ENCODE peak calls at places on chromosome 19, in seven cellular contexts. P is IMR-90, G is mesendoderm, K is H9, D is mesenchymal stem cell, U is H1, R is trophoblast cell. E is an unnamed sample.

GRCh38 chr19:7550987-7551761 is 15.7 kb downstream of the PNPLA6 start:
- DNase-seq in U (peak), K (peak), D (peak), P (peak), R (peak), G (peak), E (peak)

GRCh38 chr19:17376935-17377600 is at the start of gene PLVAP:
- DNase-seq in P (no peak), U (no peak), K (no peak), R (no peak), G (no peak), D (no peak), E (no peak)

GRCh38 chr19:31258211-31259052 is 90.8 kb downstream of the TSHZ3 start:
- DNase-seq in K (no peak), R (no peak), G (peak), D (no peak), U (peak), P (no peak), E (no peak)

GRCh38 chr19:17553256-17553655 is 2.2 kb upstream of the COLGALT1 start:
- DNase-seq in U (no peak), G (no peak), D (peak), R (peak), P (peak), K (peak), E (no peak)

GRCh38 chr19:43901395-43902390 is 33.4 kb downstream of the ZNF45 start:
- DNase-seq in U (peak), G (peak), R (peak), D (peak), P (peak), K (peak), E (peak)

GRCh38 chr19:44306283-44306682 is 1.5 kb upstream of the ZNF235 start:
- DNase-seq in R (no peak), D (no peak), U (no peak), K (no peak), P (no peak), G (no peak), E (no peak)

GRCh38 chr19:30376272-30376671 is 4.1 kb downstream of the ZNF536 start:
- DNase-seq in P (no peak), R (no peak), K (peak), U (peak), G (peak), D (no peak), E (no peak)

GRCh38 chr19:36121486-36122124 is 6.3 kb downstream of the TBCB start:
- DNase-seq in D (no peak), G (no peak), P (no peak), R (no peak), U (no peak), K (no peak), E (no peak)

GRCh38 chr19:28964500-28964899 is 248.5 kb downstream of the UQCRFS1 start:
- DNase-seq in G (no peak), K (no peak), U (no peak), D (no peak), R (no peak), P (no peak), E (no peak)

GRCh38 chr19:18101268-18101667 is 3.7 kb downstream of the MAST3 start:
- DNase-seq in P (no peak), G (no peak), U (no peak), K (no peak), R (no peak), D (no peak), E (no peak)

GRCh38 chr19:11448923-11449554 is 13.6 kb downstream of the PRKCSH start:
- DNase-seq in R (no peak), U (no peak), K (no peak), P (no peak), D (no peak), G (no peak), E (no peak)

GRCh38 chr19:6501740-6502648 is at the start of gene TUBB4A:
- DNase-seq in U (peak), K (peak), D (no peak), R (no peak), P (no peak), G (no peak), E (no peak)

GRCh38 chr19:17391371-17392151 is 2.4 kb downstream of the CCDC194 start:
- DNase-seq in D (no peak), P (no peak), U (peak), R (no peak), K (peak), G (no peak), E (no peak)

GRCh38 chr19:5149508-5149907 is 180.6 kb downstream of the KDM4B start:
- DNase-seq in D (no peak), R (peak), K (no peak), G (no peak), P (no peak), U (no peak), E (no peak)

GRCh38 chr19:53455828-53456227 is 11.7 kb upstream of the ZNF813 start:
- DNase-seq in K (no peak), D (no peak), G (no peak), P (no peak), R (no peak), U (no peak), E (no peak)

GRCh38 chr19:49338691-49339363 is 3.6 kb downstream of the CD37 start:
- DNase-seq in D (peak), R (peak), P (no peak), K (peak), G (peak), U (peak), E (peak)

GRCh38 chr19:5078179-5078578 is 109.3 kb downstream of the KDM4B start:
- DNase-seq in K (no peak), R (no peak), U (no peak), D (no peak), P (no peak), G (no peak), E (no peak)

GRCh38 chr19:10390652-10391286 is 10.4 kb upstream of the TYK2 start:
- DNase-seq in R (peak), D (peak), P (peak), U (peak), K (peak), G (peak), E (peak)

GRCh38 chr19:46660008-46660517 is 919 bp downstream of the DACT3 start:
- DNase-seq in D (peak), K (peak), R (no peak), G (peak), U (peak), P (no peak), E (peak)

GRCh38 chr19:49749055-49749716 is 13.9 kb downstream of the TSKS start:
- DNase-seq in G (peak), D (peak), R (peak), K (no peak), U (no peak), P (peak), E (no peak)

GRCh38 chr19:48203227-48203793 is 32.8 kb downstream of the ZSWIM9 start:
- DNase-seq in D (no peak), K (no peak), G (no peak), P (no peak), R (no peak), U (no peak), E (no peak)

GRCh38 chr19:31286491-31286890 is 62.7 kb downstream of the TSHZ3 start:
- DNase-seq in R (no peak), G (no peak), K (no peak), D (no peak), U (no peak), P (no peak), E (no peak)

GRCh38 chr19:44142014-44142523 is 715 bp downstream of the ZNF234 start:
- DNase-seq in P (peak), K (no peak), G (no peak), D (peak), U (peak), R (peak), E (no peak)

GRCh38 chr19:18733196-18733647 is 49.7 kb downstream of the CRTC1 start:
- DNase-seq in R (no peak), G (no peak), K (no peak), P (peak), D (peak), U (no peak), E (no peak)

GRCh38 chr19:13085673-13086072 is 17.0 kb downstream of the LYL1 start:
- DNase-seq in R (no peak), G (no peak), P (no peak), D (peak), U (no peak), K (no peak), E (no peak)
- H2BK120ac ChIP-seq in R (no peak), G (no peak), P (no peak), D (no peak), U (no peak), K (no peak), E (no peak)

GRCh38 chr19:38953677-38954076 is 21.9 kb downstream of the FBXO17 start:
- DNase-seq in D (no peak), R (no peak), U (no peak), K (no peak), G (peak), P (no peak), E (no peak)
- H2BK120ac ChIP-seq in D (no peak), R (no peak), U (no peak), K (no peak), G (no peak), P (no peak), E (no peak)

GRCh38 chr19:16227837-16228636 is 30.3 kb downstream of the AP1M1 start:
- DNase-seq in G (no peak), K (no peak), D (no peak), P (no peak), R (no peak), U (no peak), E (no peak)
- H2BK120ac ChIP-seq in G (no peak), K (no peak), D (no peak), P (no peak), R (no peak), U (no peak), E (no peak)

DNA sequence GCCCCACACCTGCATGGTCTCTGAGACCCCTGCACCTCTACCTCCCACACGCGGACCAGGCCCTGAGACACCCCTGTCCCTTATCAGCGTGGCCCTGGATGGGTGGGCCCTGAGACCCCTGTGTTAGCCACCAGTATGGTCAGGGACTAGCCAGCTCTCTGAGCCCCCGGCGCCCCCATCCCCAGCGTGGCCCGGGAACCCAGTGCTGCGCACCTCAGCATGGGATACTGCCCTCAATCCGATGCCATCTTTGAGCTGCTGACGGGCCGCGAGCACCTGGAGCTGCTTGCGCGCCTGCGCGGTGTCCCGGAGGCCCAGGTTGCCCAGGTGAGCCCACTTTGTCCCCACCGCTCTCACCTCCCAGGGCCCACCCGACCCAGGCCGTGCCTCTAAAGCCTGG is 5.0 kb upstream of the ARHGAP45 start:
- DNase-seq in R (no peak), G (no peak), U (no peak), P (no peak), K (no peak), D (no peak), E (no peak)
- H2BK120ac ChIP-seq in R (no peak), G (no peak), U (no peak), P (no peak), K (no peak), D (no peak), E (no peak)

GRCh38 chr19:40585677-40586422 is 9.2 kb downstream of the SHKBP1 start:
- DNase-seq in U (no peak), K (no peak), P (peak), D (no peak), G (no peak), R (peak), E (no peak)
- H2BK120ac ChIP-seq in U (no peak), K (no peak), P (no peak), D (no peak), G (no peak), R (no peak), E (no peak)

E was measured in neuronal stem cell.